ENCODE peak calls at places on chromosomes 6 and 20, in four cellular contexts. F is T1000; G is CD8-positive, alpha-beta T cell; L is Caco-2. T is an unnamed sample.

GRCh38 chr6:25070547-25071366 is 135.0 kb upstream of the RIPOR2 start:
- DNase-seq in L (peak), F (peak), G (peak), T (peak)

GRCh38 chr6:43842964-43843645 is 73.1 kb downstream of the VEGFA start:
- DNase-seq in G (no peak), F (no peak), L (no peak), T (no peak)

GRCh38 chr6:15183979-15184378 is 61.9 kb upstream of the JARID2 start:
- DNase-seq in L (no peak), F (no peak), G (no peak), T (no peak)

GRCh38 chr6:118784641-118785164 is 109.2 kb upstream of the ASF1A start:
- DNase-seq in L (no peak), G (no peak), F (no peak), T (no peak)

GRCh38 chr6:31214516-31214915 is 44.0 kb upstream of the POU5F1 start:
- DNase-seq in F (no peak), L (no peak), G (no peak), T (no peak)

GRCh38 chr6:12297363-12298016 is 7.3 kb downstream of the EDN1 start:
- DNase-seq in L (no peak), F (no peak), G (no peak), T (no peak)

GRCh38 chr6:159533568-159533967 is 159.5 kb downstream of the SOD2 start:
- DNase-seq in F (no peak), L (no peak), G (no peak), T (no peak)

GRCh38 chr6:24566020-24566752 is 71.4 kb downstream of the ALDH5A1 start:
- DNase-seq in G (no peak), F (no peak), L (no peak), T (no peak)

GRCh38 chr6:63773200-63773599 is 137.6 kb downstream of the PHF3 start:
- DNase-seq in F (no peak), G (no peak), L (no peak), T (no peak)

GRCh38 chr6:84804720-84805119 is 40.3 kb upstream of the TBX18 start:
- DNase-seq in F (no peak), L (no peak), G (no peak), T (no peak)

GRCh38 chr20:61839223-61839911 is 226.3 kb downstream of the TAF4 start:
- DNase-seq in G (no peak), F (no peak), L (no peak), T (no peak)

GRCh38 chr6:33207569-33208088 is 671 bp upstream of the RING1 start:
- DNase-seq in L (peak), G (no peak), F (peak), T (peak)

GRCh38 chr20:36712775-36713174 is 33.1 kb downstream of the NDRG3 start:
- DNase-seq in G (no peak), F (no peak), L (no peak), T (no peak)

GRCh38 chr6:151044465-151045441 is 179.3 kb downstream of the MTHFD1L start:
- DNase-seq in G (no peak), L (peak), F (peak), T (no peak)

GRCh38 chr20:64255361-64256281 is at the start of gene PCMTD2:
- DNase-seq in F (peak), L (peak), G (peak), T (peak)

GRCh38 chr20:41228858-41229257 is 88.7 kb downstream of the ZHX3 start:
- DNase-seq in F (no peak), G (no peak), L (no peak), T (no peak)

GRCh38 chr6:154899825-154900468 is 95.2 kb upstream of the TIAM2 start:
- DNase-seq in L (peak), G (no peak), F (no peak), T (no peak)

GRCh38 chr6:141488466-141488865 is 644.3 kb upstream of the GJE1 start:
- DNase-seq in G (no peak), L (no peak), F (no peak), T (no peak)

GRCh38 chr20:59159822-59160740 is 3.5 kb upstream of the ZNF831 start:
- DNase-seq in L (no peak), G (no peak), F (no peak), T (no peak)

GRCh38 chr6:150408842-150409241 is 40.0 kb downstream of the IYD start:
- DNase-seq in G (no peak), L (no peak), F (no peak), T (no peak)

GRCh38 chr6:106444777-106445507 is 84.4 kb downstream of the CRYBG1 start:
- DNase-seq in G (no peak), L (no peak), F (peak), T (no peak)

GRCh38 chr20:58174708-58175287 is 53.7 kb downstream of the ANKRD60 start:
- DNase-seq in F (no peak), G (no peak), L (no peak), T (no peak)

GRCh38 chr6:154252676-154253075 is 103.9 kb downstream of the IPCEF1 start:
- DNase-seq in F (no peak), G (no peak), L (no peak), T (no peak)

GRCh38 chr20:50294164-50295088 is 103.8 kb downstream of the CEBPB start:
- DNase-seq in G (no peak), F (no peak), L (no peak), T (no peak)

GRCh38 chr6:136923116-136923953 is 1.2 kb downstream of the SLC35D3 start:
- DNase-seq in L (no peak), F (no peak), G (no peak), T (no peak)

GRCh38 chr20:47529840-47530239 is 28.2 kb downstream of the NCOA3 start:
- DNase-seq in G (no peak), L (no peak), F (no peak), T (no peak)

GRCh38 chr6:69705954-69706353 is 90.9 kb downstream of the LMBRD1 start:
- DNase-seq in L (no peak), G (no peak), F (no peak), T (no peak)

GRCh38 chr6:3946779-3947178 is 97.6 kb downstream of the FAM50B start:
- DNase-seq in F (no peak), G (no peak), L (no peak), T (no peak)

GRCh38 chr20:4109587-4109986 is 94.2 kb upstream of the RNF24 start:
- DNase-seq in F (no peak), L (no peak), G (no peak), T (no peak)

T was measured in SW 1271.